ENCODE peak calls at places on chromosomes 6 and 20, in five cellular contexts. One of them, this sample, is unnamed.

GRCh38 chr6:117317261-117317660 is 51.9 kb downstream of the VGLL2 start:
- DNase-seq in GM23338: peak; percentile 76
- DNase-seq in lung: no peak
- DNase-seq in K562: no peak
- DNase-seq in right lobe of liver: no peak
- DNase-seq in this sample: peak; percentile 11

GRCh38 chr20:10217517-10218410 is 866 bp upstream of the SNAP25 start:
- DNase-seq in GM23338: peak; percentile 84
- DNase-seq in lung: no peak
- DNase-seq in K562: no peak
- DNase-seq in right lobe of liver: peak; percentile 35
- DNase-seq in this sample: peak; percentile 92

GRCh38 chr6:18280084-18280483 is 15.8 kb upstream of the DEK start:
- DNase-seq in GM23338: no peak
- DNase-seq in lung: no peak
- DNase-seq in K562: no peak
- DNase-seq in right lobe of liver: no peak
- DNase-seq in this sample: no peak

GRCh38 chr20:3000852-3001523 is 42.4 kb upstream of the GNRH2 start:
- DNase-seq in GM23338: peak; percentile 63
- DNase-seq in lung: no peak
- DNase-seq in K562: peak; percentile 23
- DNase-seq in right lobe of liver: no peak
- DNase-seq in this sample: peak; percentile 37

GRCh38 chr6:30881392-30881986 is 2.8 kb upstream of the DDR1 start:
- DNase-seq in GM23338: no peak
- DNase-seq in lung: no peak
- DNase-seq in K562: no peak
- DNase-seq in right lobe of liver: no peak
- DNase-seq in this sample: no peak

GRCh38 chr6:109374493-109374892 is 7.8 kb downstream of the CD164 start:
- DNase-seq in GM23338: no peak
- DNase-seq in lung: no peak
- DNase-seq in K562: no peak
- DNase-seq in right lobe of liver: no peak
- DNase-seq in this sample: no peak

GRCh38 chr6:105981002-105981887 is 104.9 kb upstream of the PRDM1 start:
- DNase-seq in GM23338: peak; percentile 74
- DNase-seq in lung: no peak
- DNase-seq in K562: no peak
- DNase-seq in right lobe of liver: peak; percentile 43
- DNase-seq in this sample: peak; percentile 29

GRCh38 chr6:151160869-151161268 is 78.9 kb upstream of the AKAP12 start:
- DNase-seq in GM23338: peak; percentile 29
- DNase-seq in lung: peak; percentile 65
- DNase-seq in K562: no peak
- DNase-seq in right lobe of liver: no peak
- DNase-seq in this sample: peak; percentile 32

GRCh38 chr20:51085761-51086160 is 62.9 kb upstream of the KCNG1 start:
- DNase-seq in GM23338: no peak
- DNase-seq in lung: no peak
- DNase-seq in K562: peak; percentile 40
- DNase-seq in right lobe of liver: no peak
- DNase-seq in this sample: no peak

GRCh38 chr6:26597389-26597766 is 625 bp downstream of the ABT1 start:
- DNase-seq in GM23338: no peak
- DNase-seq in lung: no peak
- DNase-seq in K562: no peak
- DNase-seq in right lobe of liver: no peak
- DNase-seq in this sample: no peak

GRCh38 chr6:55818482-55818881 is 56.9 kb downstream of the BMP5 start:
- DNase-seq in GM23338: no peak
- DNase-seq in lung: no peak
- DNase-seq in K562: no peak
- DNase-seq in right lobe of liver: no peak
- DNase-seq in this sample: no peak

GRCh38 chr6:156438519-156438918 is 338.7 kb upstream of the ARID1B start:
- DNase-seq in GM23338: no peak
- DNase-seq in lung: no peak
- DNase-seq in K562: no peak
- DNase-seq in right lobe of liver: no peak
- DNase-seq in this sample: no peak

GRCh38 chr6:152309648-152310047 is 327.5 kb downstream of the SYNE1 start:
- DNase-seq in GM23338: peak; percentile 19
- DNase-seq in lung: no peak
- DNase-seq in K562: no peak
- DNase-seq in right lobe of liver: no peak
- DNase-seq in this sample: no peak

GRCh38 chr20:50141811-50142561 is 11.5 kb downstream of the PEDS1 start:
- DNase-seq in GM23338: no peak
- DNase-seq in lung: no peak
- DNase-seq in K562: no peak
- DNase-seq in right lobe of liver: no peak
- DNase-seq in this sample: no peak

GRCh38 chr6:134551245-134551960 is 233.5 kb upstream of the SGK1 start:
- DNase-seq in GM23338: no peak
- DNase-seq in lung: no peak
- DNase-seq in K562: no peak
- DNase-seq in right lobe of liver: no peak
- DNase-seq in this sample: peak; percentile 83

GRCh38 chr6:40526036-40526435 is 61.1 kb downstream of the LRFN2 start:
- DNase-seq in GM23338: no peak
- DNase-seq in lung: no peak
- DNase-seq in K562: no peak
- DNase-seq in right lobe of liver: peak; percentile 44
- DNase-seq in this sample: no peak

GRCh38 chr6:47308223-47308567 is 1.5 kb downstream of the TNFRSF21 start:
- DNase-seq in GM23338: no peak
- DNase-seq in lung: no peak
- DNase-seq in K562: no peak
- DNase-seq in right lobe of liver: no peak
- DNase-seq in this sample: peak; percentile 24

GRCh38 chr20:11754451-11754850 is 163.2 kb upstream of the BTBD3 start:
- DNase-seq in GM23338: peak; percentile 4
- DNase-seq in lung: no peak
- DNase-seq in K562: no peak
- DNase-seq in right lobe of liver: no peak
- DNase-seq in this sample: no peak

GRCh38 chr6:112443118-112443641 is 96.0 kb downstream of the RFPL4B start:
- DNase-seq in GM23338: no peak
- DNase-seq in lung: no peak
- DNase-seq in K562: no peak
- DNase-seq in right lobe of liver: no peak
- DNase-seq in this sample: no peak

DNA sequence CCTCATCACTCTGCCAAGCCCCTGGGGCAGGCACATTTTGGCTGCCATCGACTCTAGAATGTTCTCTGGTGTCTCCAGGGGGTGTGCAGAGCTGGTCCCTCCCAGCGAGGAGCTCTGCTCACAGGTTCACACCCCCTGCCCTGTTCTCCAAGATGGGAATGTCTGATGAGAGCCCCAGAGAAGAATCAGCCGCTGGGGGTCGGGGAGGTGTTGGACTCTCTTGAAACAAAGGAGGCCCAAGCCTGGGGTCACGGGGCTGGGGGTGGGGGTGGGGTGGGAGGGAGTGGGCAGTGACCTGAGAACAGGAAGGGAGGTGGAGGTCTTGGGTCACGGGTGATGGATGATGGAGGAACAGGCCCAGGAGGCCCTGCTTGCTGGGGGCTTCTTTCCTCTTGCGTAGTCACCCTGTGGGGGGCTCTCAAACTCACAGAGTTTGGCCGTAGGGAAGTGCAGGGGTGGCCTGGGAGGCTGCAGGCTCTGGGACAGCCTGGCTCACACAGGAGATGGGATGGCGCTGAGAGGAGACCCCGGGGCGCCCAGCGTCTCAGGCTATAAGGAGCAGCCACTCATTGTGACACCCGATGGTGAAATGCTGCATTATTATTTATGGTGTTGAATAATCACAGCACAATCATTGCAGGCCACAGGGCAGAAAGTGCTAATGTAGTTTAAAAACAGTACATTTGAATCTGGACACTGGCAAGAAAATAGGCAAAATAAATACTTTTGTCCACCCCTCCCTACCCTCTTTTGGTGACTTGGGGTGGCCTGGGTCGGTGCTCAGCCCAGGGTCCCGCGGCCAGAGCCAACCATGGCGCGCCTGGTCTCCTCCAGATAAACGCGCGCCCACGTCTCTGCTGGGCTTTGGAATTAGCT is 27.1 kb upstream of the BHLHE23 start:
- DNase-seq in GM23338: peak; percentile 37
- DNase-seq in lung: no peak
- DNase-seq in K562: no peak
- DNase-seq in right lobe of liver: no peak
- DNase-seq in this sample: no peak
- H3K4me3 ChIP-seq in GM23338: peak overlapping the region; percentile 39
- H3K4me3 ChIP-seq in lung: no peak overlapping the region
- H3K4me3 ChIP-seq in K562: no peak overlapping the region
- H3K4me3 ChIP-seq in right lobe of liver: no peak overlapping the region
- H3K4me3 ChIP-seq in this sample: no peak overlapping the region

GRCh38 chr6:32427218-32427617 is 12.5 kb upstream of the HLA-DRA start:
- DNase-seq in GM23338: no peak
- DNase-seq in lung: no peak
- DNase-seq in K562: no peak
- DNase-seq in right lobe of liver: peak; percentile 38
- DNase-seq in this sample: no peak

GRCh38 chr6:32426338-32426737 is 13.3 kb upstream of the HLA-DRA start:
- DNase-seq in GM23338: no peak
- DNase-seq in lung: no peak
- DNase-seq in K562: no peak
- DNase-seq in right lobe of liver: no peak
- DNase-seq in this sample: no peak

GRCh38 chr6:32431142-32431541 is 8.5 kb upstream of the HLA-DRA start:
- DNase-seq in GM23338: no peak
- DNase-seq in lung: no peak
- DNase-seq in K562: no peak
- DNase-seq in right lobe of liver: no peak
- DNase-seq in this sample: no peak

GRCh38 chr6:32430179-32430578 is 9.5 kb upstream of the HLA-DRA start:
- DNase-seq in GM23338: no peak
- DNase-seq in lung: no peak
- DNase-seq in K562: no peak
- DNase-seq in right lobe of liver: no peak
- DNase-seq in this sample: no peak

GRCh38 chr6:32427934-32428474 is 11.7 kb upstream of the HLA-DRA start:
- DNase-seq in GM23338: no peak
- DNase-seq in lung: no peak
- DNase-seq in K562: no peak
- DNase-seq in right lobe of liver: no peak
- DNase-seq in this sample: no peak
- H3K27me3 ChIP-seq in GM23338: no peaks in the 10 kb centered on the region
- H3K27me3 ChIP-seq in lung: no peaks in the 10 kb centered on the region
- H3K27me3 ChIP-seq in K562: no peaks in the 10 kb centered on the region
- H3K27me3 ChIP-seq in right lobe of liver: no peaks in the 10 kb centered on the region
- H3K27me3 ChIP-seq in this sample: no peaks in the 10 kb centered on the region

GRCh38 chr6:56889492-56889891 is 65.4 kb upstream of the BEND6 start:
- DNase-seq in GM23338: no peak
- DNase-seq in lung: no peak
- DNase-seq in K562: no peak
- DNase-seq in right lobe of liver: no peak
- DNase-seq in this sample: no peak

GRCh38 chr6:56890683-56891429 is 64.1 kb upstream of the BEND6 start:
- DNase-seq in GM23338: no peak
- DNase-seq in lung: no peak
- DNase-seq in K562: peak; percentile 38
- DNase-seq in right lobe of liver: no peak
- DNase-seq in this sample: peak; percentile 88

GRCh38 chr6:56890066-56890465 is 64.8 kb upstream of the BEND6 start:
- DNase-seq in GM23338: no peak
- DNase-seq in lung: no peak
- DNase-seq in K562: no peak
- DNase-seq in right lobe of liver: no peak
- DNase-seq in this sample: no peak

GRCh38 chr6:56888687-56889086 is 66.2 kb upstream of the BEND6 start:
- DNase-seq in GM23338: no peak
- DNase-seq in lung: no peak
- DNase-seq in K562: no peak
- DNase-seq in right lobe of liver: no peak
- DNase-seq in this sample: no peak

DNA sequence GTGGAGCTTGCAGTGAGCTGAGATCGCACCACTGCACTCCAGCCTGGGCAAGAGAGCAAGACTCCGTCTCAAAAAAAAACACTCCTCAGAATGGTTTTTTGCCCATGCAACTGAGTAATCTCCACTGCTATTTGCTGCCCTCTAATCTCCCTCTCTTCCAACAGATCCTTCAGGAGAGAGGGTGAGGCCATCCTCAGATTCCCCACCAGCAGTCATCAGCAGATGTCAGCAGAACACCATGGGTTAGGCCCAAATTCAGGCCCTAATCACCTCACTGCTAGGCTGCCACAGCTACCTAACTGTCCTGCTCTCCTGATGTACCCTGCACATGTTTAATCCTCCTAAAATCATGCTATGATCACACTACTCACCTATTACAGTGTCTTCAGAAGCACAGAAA is 63.2 kb upstream of the BEND6 start:
- DNase-seq in GM23338: peak; percentile 26
- DNase-seq in lung: no peak
- DNase-seq in K562: no peak
- DNase-seq in right lobe of liver: no peak
- DNase-seq in this sample: no peak
- TF ChIP-seq CTCF in GM23338: peak; percentile 19
- TF ChIP-seq CTCF in lung: no peak
- TF ChIP-seq CTCF in K562: peak; percentile 47
- TF ChIP-seq CTCF in right lobe of liver: no peak
- TF ChIP-seq CTCF in this sample: no peak

GRCh38 chr20:60073504-60073903 is 115.3 kb downstream of the CDH26 start:
- DNase-seq in GM23338: no peak
- DNase-seq in lung: no peak
- DNase-seq in K562: no peak
- DNase-seq in right lobe of liver: no peak
- DNase-seq in this sample: no peak

GRCh38 chr20:60071965-60072364 is 113.7 kb downstream of the CDH26 start:
- DNase-seq in GM23338: no peak
- DNase-seq in lung: no peak
- DNase-seq in K562: no peak
- DNase-seq in right lobe of liver: no peak
- DNase-seq in this sample: peak; percentile 12

GRCh38 chr20:60070791-60071190 is 112.6 kb downstream of the CDH26 start:
- DNase-seq in GM23338: no peak
- DNase-seq in lung: no peak
- DNase-seq in K562: no peak
- DNase-seq in right lobe of liver: no peak
- DNase-seq in this sample: no peak

GRCh38 chr20:60073086-60073485 is 114.9 kb downstream of the CDH26 start:
- DNase-seq in GM23338: no peak
- DNase-seq in lung: no peak
- DNase-seq in K562: no peak
- DNase-seq in right lobe of liver: no peak
- DNase-seq in this sample: no peak

DNA sequence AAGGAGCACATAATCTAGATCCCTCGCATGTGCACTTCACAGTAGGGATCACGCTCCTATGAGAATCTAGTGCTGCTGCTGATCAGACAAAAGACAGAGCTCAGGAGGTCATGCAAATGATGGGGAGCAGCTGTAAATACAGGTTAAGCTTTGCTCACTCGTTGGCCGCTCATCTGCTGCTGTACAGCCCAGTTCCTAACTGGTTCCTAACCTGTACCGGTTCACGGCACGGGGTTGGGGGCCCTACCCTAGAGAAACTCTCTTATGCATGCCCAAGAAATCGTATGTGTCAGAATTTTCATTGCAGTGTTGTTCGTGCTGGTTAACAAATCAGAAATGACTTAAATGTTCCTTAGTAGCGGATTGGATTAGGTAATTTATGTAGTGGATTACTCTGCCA is 116.1 kb downstream of the CDH26 start:
- DNase-seq in GM23338: no peak
- DNase-seq in lung: no peak
- DNase-seq in K562: no peak
- DNase-seq in right lobe of liver: no peak
- DNase-seq in this sample: no peak
- H3K4me3 ChIP-seq in GM23338: no peak overlapping the region
- H3K4me3 ChIP-seq in lung: no peak overlapping the region
- H3K4me3 ChIP-seq in K562: no peak overlapping the region
- H3K4me3 ChIP-seq in right lobe of liver: no peak overlapping the region
- H3K4me3 ChIP-seq in this sample: no peak overlapping the region

This sample was measured in cardiac muscle cell.